ENCODE peak calls at places on chromosome 3, in four cellular contexts. E is GM12878, W is body of pancreas, S is kidney. J is an unnamed sample.

GRCh38 chr3:112770026-112770626 is 76.5 kb downstream of the CD200R1L start:
- DNase-seq in E (no peak), W (no peak), S (no peak), J (no peak)

GRCh38 chr3:26369133-26369532 is 253.4 kb upstream of the LRRC3B start:
- DNase-seq in E (no peak), W (no peak), S (no peak), J (peak)

GRCh38 chr3:37590328-37591079 is 271.2 kb upstream of the CTDSPL start:
- DNase-seq in E (no peak), W (no peak), S (peak), J (no peak)

GRCh38 chr3:29168686-29169085 is 112.2 kb upstream of the RBMS3 start:
- DNase-seq in E (no peak), W (no peak), S (no peak), J (no peak)

GRCh38 chr3:184740509-184741258 is 28.8 kb upstream of the MAGEF1 start:
- DNase-seq in E (no peak), W (peak), S (no peak), J (no peak)

GRCh38 chr3:147945968-147946519 is 536.9 kb downstream of the ZIC1 start:
- DNase-seq in E (peak), W (peak), S (no peak), J (peak)

GRCh38 chr3:147934316-147935188 is 525.4 kb downstream of the ZIC1 start:
- DNase-seq in E (no peak), W (no peak), S (no peak), J (no peak)

GRCh38 chr3:133773732-133774131 is 27.5 kb downstream of the TF start:
- DNase-seq in E (no peak), W (no peak), S (no peak), J (no peak)

GRCh38 chr3:33030802-33031201 is 66.1 kb downstream of the GLB1 start:
- DNase-seq in E (no peak), W (no peak), S (no peak), J (no peak)

GRCh38 chr3:167837430-167837829 is 101.9 kb downstream of the SERPINI1 start:
- DNase-seq in E (no peak), W (no peak), S (no peak), J (no peak)

GRCh38 chr3:156433910-156434309 is 121.0 kb downstream of the SSR3 start:
- DNase-seq in E (no peak), W (no peak), S (no peak), J (no peak)

GRCh38 chr3:13103416-13104058 is 30.3 kb upstream of the IQSEC1 start:
- DNase-seq in E (no peak), W (no peak), S (peak), J (no peak)

GRCh38 chr3:155229086-155229485 is 64.4 kb downstream of the STRIT1 start:
- DNase-seq in E (no peak), W (no peak), S (no peak), J (no peak)

GRCh38 chr3:145522893-145523651 is 637.9 kb downstream of the PLOD2 start:
- DNase-seq in E (no peak), W (no peak), S (no peak), J (no peak)

GRCh38 chr3:167653750-167654149 is at the start of gene WDR49:
- DNase-seq in E (no peak), W (no peak), S (no peak), J (no peak)

GRCh38 chr3:69226071-69226470 is 103.7 kb upstream of the LMOD3 start:
- DNase-seq in E (no peak), W (no peak), S (no peak), J (no peak)

GRCh38 chr3:183285828-183286457 is 32.9 kb downstream of the B3GNT5 start:
- DNase-seq in E (peak), W (peak), S (peak), J (peak)

GRCh38 chr3:45406812-45407211 is 18.4 kb downstream of the LARS2 start:
- DNase-seq in E (no peak), W (no peak), S (no peak), J (no peak)

GRCh38 chr3:60301142-60301541 is 950.1 kb downstream of the FHIT start:
- DNase-seq in E (no peak), W (no peak), S (no peak), J (no peak)

GRCh38 chr3:138078901-138079344 is 36.5 kb downstream of the DZIP1L start:
- DNase-seq in E (no peak), W (no peak), S (no peak), J (no peak)

GRCh38 chr3:102169915-102170479 is 264.8 kb upstream of the ZPLD1 start:
- DNase-seq in E (no peak), W (no peak), S (no peak), J (no peak)

GRCh38 chr3:31166249-31166885 is 271.9 kb upstream of the GADL1 start:
- DNase-seq in E (no peak), W (no peak), S (no peak), J (peak)

GRCh38 chr3:13012228-13012691 is 61.0 kb downstream of the IQSEC1 start:
- DNase-seq in E (peak), W (no peak), S (no peak), J (no peak)

GRCh38 chr3:143266936-143267335 is 147.4 kb downstream of the CHST2 start:
- DNase-seq in E (no peak), W (no peak), S (no peak), J (no peak)

GRCh38 chr3:17555525-17555924 is 186.9 kb downstream of the TBC1D5 start:
- DNase-seq in E (no peak), W (no peak), S (no peak), J (no peak)

GRCh38 chr3:45983865-45984264 is 11.8 kb downstream of the FYCO1 start:
- DNase-seq in E (no peak), W (no peak), S (no peak), J (no peak)

DNA sequence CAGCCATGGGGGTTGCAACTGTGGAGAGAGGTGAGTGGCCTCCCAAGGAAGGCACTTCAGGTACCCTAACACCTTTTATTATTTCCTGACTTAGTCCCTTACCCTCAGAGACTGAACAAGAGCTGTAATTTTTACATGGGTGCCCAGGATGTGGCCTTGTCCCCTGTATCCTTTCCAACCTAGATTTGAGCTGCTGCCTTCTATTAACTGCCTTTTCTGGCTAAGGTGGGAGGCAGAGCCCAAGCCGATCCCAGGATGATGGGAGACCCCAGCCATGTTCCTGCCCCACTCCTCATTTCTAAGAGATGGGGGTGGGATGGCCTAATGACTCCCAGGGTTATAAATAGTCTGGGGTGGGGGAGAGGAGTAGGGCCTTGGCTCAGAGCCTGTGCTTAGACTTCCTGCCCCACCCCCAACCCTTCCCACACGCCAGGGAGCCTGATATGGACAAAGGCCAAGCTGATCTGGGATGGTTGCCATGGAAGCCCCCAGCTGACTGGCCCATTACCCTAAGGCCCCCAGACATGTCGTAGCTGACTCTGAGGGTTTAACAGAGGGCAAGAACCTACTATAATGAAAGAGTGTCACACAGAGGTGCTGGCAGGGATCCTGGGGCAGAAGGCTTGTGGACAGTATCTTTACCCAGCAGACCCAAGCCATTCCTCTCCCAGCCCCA is 1.9 kb downstream of the KLHDC8B start:
- DNase-seq in E (no peak), W (no peak), S (peak), J (no peak)
- H3K4me3 ChIP-seq in E (no peak), W (no peak), S (peak), J (no peak)

GRCh38 chr3:23984934-23985333 is 39.8 kb downstream of the NR1D2 start:
- DNase-seq in E (no peak), W (no peak), S (no peak), J (no peak)
- TF ChIP-seq CTCF in E (no peak), W (no peak), S (no peak), J (no peak)

GRCh38 chr3:65331730-65332129 is 643.9 kb upstream of the ADAMTS9 start:
- DNase-seq in E (no peak), W (no peak), S (no peak), J (peak)
- H3K4me3 ChIP-seq in E (no peak), W (no peak), S (no peak), J (no peak)

DNA sequence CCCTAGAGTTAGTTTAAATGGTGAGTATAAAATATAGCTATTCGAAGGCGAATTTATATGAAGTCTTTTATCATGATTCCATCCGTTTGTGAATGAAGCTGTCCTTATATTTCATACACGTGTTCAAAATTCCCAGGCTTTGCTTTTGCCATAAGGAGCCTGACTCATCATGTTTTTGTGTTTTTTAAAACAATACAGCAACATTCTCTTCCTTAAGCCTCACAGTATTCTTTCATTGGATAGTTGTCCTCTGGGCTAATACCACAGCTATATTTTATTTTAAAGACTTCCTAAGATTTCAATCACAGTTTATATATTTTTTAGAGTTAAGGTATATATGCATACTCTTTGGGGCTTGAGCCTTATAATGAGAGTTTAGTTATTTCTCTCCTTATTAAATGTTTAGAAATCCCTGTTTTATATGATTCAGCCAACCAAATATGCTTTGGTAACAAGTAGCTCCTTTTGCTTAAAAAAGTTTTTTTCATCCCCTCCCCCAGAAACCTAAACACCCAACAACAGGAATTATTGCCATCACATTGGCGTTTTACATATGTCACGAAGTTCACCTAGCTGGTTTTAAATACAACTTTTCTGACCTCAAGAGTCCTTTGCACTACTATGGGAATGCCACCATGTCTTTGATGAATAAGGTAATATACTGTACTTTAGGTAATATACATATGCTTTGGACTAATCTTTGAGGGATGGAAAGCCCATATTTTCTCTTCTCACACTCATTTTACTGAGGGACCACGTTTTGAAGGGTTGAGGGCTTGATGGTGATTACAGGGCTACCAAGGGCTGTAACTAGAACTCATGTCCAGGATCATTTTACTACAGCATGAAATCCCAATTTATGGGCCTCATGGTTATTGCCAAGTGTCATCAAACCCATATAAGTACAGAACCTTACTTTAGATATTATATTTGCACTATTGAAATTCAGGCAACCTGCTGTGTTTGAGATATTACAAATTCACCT is 28.5 kb downstream of the ST3GAL6 start:
- DNase-seq in E (no peak), W (no peak), S (no peak), J (no peak)
- TF ChIP-seq CTCF in E (no peak), W (no peak), S (no peak), J (no peak)